ENCODE peak calls at places on chromosomes 16 and 17, in eight cellular contexts. One of them, this sample, is unnamed.

GRCh38 chr16:21023509-21024202 is 123.1 kb downstream of the LYRM1 start:
- DNase-seq in GM12891: no peak
- DNase-seq in stimulated activated CD4-positive, alpha-beta T cell treated with anti-CD3 and anti-CD28 coated beads, Interleukin-2, amount 100 ng/mL, for 48 hours: no peak
- DNase-seq in memory B cell: no peak
- DNase-seq in activated naive CD8-positive, alpha-beta T cell treated with anti-CD3 and anti-CD28 coated beads, Interleukin-2, amount 50 U/mL, for 16 hours: no peak
- DNase-seq in HFF-Myc: no peak
- DNase-seq in AG08396: no peak
- DNase-seq in colonic mucosa: peak
- DNase-seq in this sample: no peak

GRCh38 chr17:38735161-38735997 is 5.2 kb downstream of the CISD3 start:
- DNase-seq in GM12891: peak
- DNase-seq in stimulated activated CD4-positive, alpha-beta T cell treated with anti-CD3 and anti-CD28 coated beads, Interleukin-2, amount 100 ng/mL, for 48 hours: peak
- DNase-seq in memory B cell: peak
- DNase-seq in activated naive CD8-positive, alpha-beta T cell treated with anti-CD3 and anti-CD28 coated beads, Interleukin-2, amount 50 U/mL, for 16 hours: peak
- DNase-seq in HFF-Myc: no peak
- DNase-seq in AG08396: peak
- DNase-seq in colonic mucosa: peak
- DNase-seq in this sample: peak

GRCh38 chr17:949623-950338 is 29.8 kb downstream of the NXN start:
- DNase-seq in GM12891: no peak
- DNase-seq in stimulated activated CD4-positive, alpha-beta T cell treated with anti-CD3 and anti-CD28 coated beads, Interleukin-2, amount 100 ng/mL, for 48 hours: no peak
- DNase-seq in memory B cell: no peak
- DNase-seq in activated naive CD8-positive, alpha-beta T cell treated with anti-CD3 and anti-CD28 coated beads, Interleukin-2, amount 50 U/mL, for 16 hours: no peak
- DNase-seq in HFF-Myc: no peak
- DNase-seq in AG08396: no peak
- DNase-seq in colonic mucosa: no peak
- DNase-seq in this sample: no peak

GRCh38 chr16:27901956-27902355 is 161.6 kb downstream of the GSG1L start:
- DNase-seq in GM12891: no peak
- DNase-seq in stimulated activated CD4-positive, alpha-beta T cell treated with anti-CD3 and anti-CD28 coated beads, Interleukin-2, amount 100 ng/mL, for 48 hours: no peak
- DNase-seq in memory B cell: no peak
- DNase-seq in activated naive CD8-positive, alpha-beta T cell treated with anti-CD3 and anti-CD28 coated beads, Interleukin-2, amount 50 U/mL, for 16 hours: no peak
- DNase-seq in HFF-Myc: no peak
- DNase-seq in AG08396: no peak
- DNase-seq in colonic mucosa: no peak
- DNase-seq in this sample: no peak

GRCh38 chr16:29899516-29900101 is at the start of gene SEZ6L2:
- DNase-seq in GM12891: no peak
- DNase-seq in stimulated activated CD4-positive, alpha-beta T cell treated with anti-CD3 and anti-CD28 coated beads, Interleukin-2, amount 100 ng/mL, for 48 hours: peak
- DNase-seq in memory B cell: no peak
- DNase-seq in activated naive CD8-positive, alpha-beta T cell treated with anti-CD3 and anti-CD28 coated beads, Interleukin-2, amount 50 U/mL, for 16 hours: no peak
- DNase-seq in HFF-Myc: peak
- DNase-seq in AG08396: peak
- DNase-seq in colonic mucosa: peak
- DNase-seq in this sample: peak

GRCh38 chr17:48526986-48527741 is 3.6 kb downstream of the HOXB1 start:
- DNase-seq in GM12891: no peak
- DNase-seq in stimulated activated CD4-positive, alpha-beta T cell treated with anti-CD3 and anti-CD28 coated beads, Interleukin-2, amount 100 ng/mL, for 48 hours: no peak
- DNase-seq in memory B cell: no peak
- DNase-seq in activated naive CD8-positive, alpha-beta T cell treated with anti-CD3 and anti-CD28 coated beads, Interleukin-2, amount 50 U/mL, for 16 hours: no peak
- DNase-seq in HFF-Myc: no peak
- DNase-seq in AG08396: no peak
- DNase-seq in colonic mucosa: no peak
- DNase-seq in this sample: no peak

GRCh38 chr16:69934044-69934443 is 17.1 kb upstream of the CLEC18A start:
- DNase-seq in GM12891: no peak
- DNase-seq in stimulated activated CD4-positive, alpha-beta T cell treated with anti-CD3 and anti-CD28 coated beads, Interleukin-2, amount 100 ng/mL, for 48 hours: no peak
- DNase-seq in memory B cell: no peak
- DNase-seq in activated naive CD8-positive, alpha-beta T cell treated with anti-CD3 and anti-CD28 coated beads, Interleukin-2, amount 50 U/mL, for 16 hours: no peak
- DNase-seq in HFF-Myc: no peak
- DNase-seq in AG08396: peak
- DNase-seq in colonic mucosa: no peak
- DNase-seq in this sample: no peak

GRCh38 chr16:57470683-57471082 is 8.2 kb downstream of the POLR2C start:
- DNase-seq in GM12891: no peak
- DNase-seq in stimulated activated CD4-positive, alpha-beta T cell treated with anti-CD3 and anti-CD28 coated beads, Interleukin-2, amount 100 ng/mL, for 48 hours: no peak
- DNase-seq in memory B cell: no peak
- DNase-seq in activated naive CD8-positive, alpha-beta T cell treated with anti-CD3 and anti-CD28 coated beads, Interleukin-2, amount 50 U/mL, for 16 hours: no peak
- DNase-seq in HFF-Myc: no peak
- DNase-seq in AG08396: no peak
- DNase-seq in colonic mucosa: peak
- DNase-seq in this sample: no peak

GRCh38 chr17:38341035-38341721 is 2.6 kb downstream of the GPR179 start:
- DNase-seq in GM12891: no peak
- DNase-seq in stimulated activated CD4-positive, alpha-beta T cell treated with anti-CD3 and anti-CD28 coated beads, Interleukin-2, amount 100 ng/mL, for 48 hours: no peak
- DNase-seq in memory B cell: no peak
- DNase-seq in activated naive CD8-positive, alpha-beta T cell treated with anti-CD3 and anti-CD28 coated beads, Interleukin-2, amount 50 U/mL, for 16 hours: no peak
- DNase-seq in HFF-Myc: no peak
- DNase-seq in AG08396: peak
- DNase-seq in colonic mucosa: peak
- DNase-seq in this sample: no peak

GRCh38 chr17:78268960-78269892 is 37.8 kb downstream of the TMEM235 start:
- DNase-seq in GM12891: no peak
- DNase-seq in stimulated activated CD4-positive, alpha-beta T cell treated with anti-CD3 and anti-CD28 coated beads, Interleukin-2, amount 100 ng/mL, for 48 hours: no peak
- DNase-seq in memory B cell: no peak
- DNase-seq in activated naive CD8-positive, alpha-beta T cell treated with anti-CD3 and anti-CD28 coated beads, Interleukin-2, amount 50 U/mL, for 16 hours: no peak
- DNase-seq in HFF-Myc: no peak
- DNase-seq in AG08396: no peak
- DNase-seq in colonic mucosa: peak
- DNase-seq in this sample: no peak

GRCh38 chr17:82696916-82697807 is 1.3 kb downstream of the RAB40B start:
- DNase-seq in GM12891: no peak
- DNase-seq in stimulated activated CD4-positive, alpha-beta T cell treated with anti-CD3 and anti-CD28 coated beads, Interleukin-2, amount 100 ng/mL, for 48 hours: no peak
- DNase-seq in memory B cell: no peak
- DNase-seq in activated naive CD8-positive, alpha-beta T cell treated with anti-CD3 and anti-CD28 coated beads, Interleukin-2, amount 50 U/mL, for 16 hours: no peak
- DNase-seq in HFF-Myc: no peak
- DNase-seq in AG08396: peak
- DNase-seq in colonic mucosa: no peak
- DNase-seq in this sample: no peak

GRCh38 chr17:16911141-16911937 is 60.6 kb downstream of the TNFRSF13B start:
- DNase-seq in GM12891: no peak
- DNase-seq in stimulated activated CD4-positive, alpha-beta T cell treated with anti-CD3 and anti-CD28 coated beads, Interleukin-2, amount 100 ng/mL, for 48 hours: no peak
- DNase-seq in memory B cell: no peak
- DNase-seq in activated naive CD8-positive, alpha-beta T cell treated with anti-CD3 and anti-CD28 coated beads, Interleukin-2, amount 50 U/mL, for 16 hours: no peak
- DNase-seq in HFF-Myc: no peak
- DNase-seq in AG08396: no peak
- DNase-seq in colonic mucosa: peak
- DNase-seq in this sample: no peak

GRCh38 chr16:84223456-84223855 is 16.4 kb downstream of the KCNG4 start:
- DNase-seq in GM12891: no peak
- DNase-seq in stimulated activated CD4-positive, alpha-beta T cell treated with anti-CD3 and anti-CD28 coated beads, Interleukin-2, amount 100 ng/mL, for 48 hours: no peak
- DNase-seq in memory B cell: no peak
- DNase-seq in activated naive CD8-positive, alpha-beta T cell treated with anti-CD3 and anti-CD28 coated beads, Interleukin-2, amount 50 U/mL, for 16 hours: no peak
- DNase-seq in HFF-Myc: no peak
- DNase-seq in AG08396: no peak
- DNase-seq in colonic mucosa: no peak
- DNase-seq in this sample: no peak

GRCh38 chr17:42413464-42414040 is 9.5 kb downstream of the CAVIN1 start:
- DNase-seq in GM12891: no peak
- DNase-seq in stimulated activated CD4-positive, alpha-beta T cell treated with anti-CD3 and anti-CD28 coated beads, Interleukin-2, amount 100 ng/mL, for 48 hours: no peak
- DNase-seq in memory B cell: no peak
- DNase-seq in activated naive CD8-positive, alpha-beta T cell treated with anti-CD3 and anti-CD28 coated beads, Interleukin-2, amount 50 U/mL, for 16 hours: no peak
- DNase-seq in HFF-Myc: no peak
- DNase-seq in AG08396: no peak
- DNase-seq in colonic mucosa: no peak
- DNase-seq in this sample: no peak

GRCh38 chr17:48596735-48597491 is 3.3 kb upstream of the HOXB5 start:
- DNase-seq in GM12891: no peak
- DNase-seq in stimulated activated CD4-positive, alpha-beta T cell treated with anti-CD3 and anti-CD28 coated beads, Interleukin-2, amount 100 ng/mL, for 48 hours: no peak
- DNase-seq in memory B cell: no peak
- DNase-seq in activated naive CD8-positive, alpha-beta T cell treated with anti-CD3 and anti-CD28 coated beads, Interleukin-2, amount 50 U/mL, for 16 hours: no peak
- DNase-seq in HFF-Myc: no peak
- DNase-seq in AG08396: peak
- DNase-seq in colonic mucosa: no peak
- DNase-seq in this sample: no peak

GRCh38 chr17:77409282-77410161 is 268.8 kb downstream of the SEC14L1 start:
- DNase-seq in GM12891: no peak
- DNase-seq in stimulated activated CD4-positive, alpha-beta T cell treated with anti-CD3 and anti-CD28 coated beads, Interleukin-2, amount 100 ng/mL, for 48 hours: no peak
- DNase-seq in memory B cell: no peak
- DNase-seq in activated naive CD8-positive, alpha-beta T cell treated with anti-CD3 and anti-CD28 coated beads, Interleukin-2, amount 50 U/mL, for 16 hours: no peak
- DNase-seq in HFF-Myc: peak
- DNase-seq in AG08396: peak
- DNase-seq in colonic mucosa: peak
- DNase-seq in this sample: peak

GRCh38 chr16:89322381-89323119 is 105.0 kb downstream of the ZNF778 start:
- DNase-seq in GM12891: no peak
- DNase-seq in stimulated activated CD4-positive, alpha-beta T cell treated with anti-CD3 and anti-CD28 coated beads, Interleukin-2, amount 100 ng/mL, for 48 hours: no peak
- DNase-seq in memory B cell: no peak
- DNase-seq in activated naive CD8-positive, alpha-beta T cell treated with anti-CD3 and anti-CD28 coated beads, Interleukin-2, amount 50 U/mL, for 16 hours: no peak
- DNase-seq in HFF-Myc: no peak
- DNase-seq in AG08396: peak
- DNase-seq in colonic mucosa: no peak
- DNase-seq in this sample: no peak

GRCh38 chr16:3254309-3254708 is 2.1 kb downstream of the MEFV start:
- DNase-seq in GM12891: no peak
- DNase-seq in stimulated activated CD4-positive, alpha-beta T cell treated with anti-CD3 and anti-CD28 coated beads, Interleukin-2, amount 100 ng/mL, for 48 hours: no peak
- DNase-seq in memory B cell: no peak
- DNase-seq in activated naive CD8-positive, alpha-beta T cell treated with anti-CD3 and anti-CD28 coated beads, Interleukin-2, amount 50 U/mL, for 16 hours: no peak
- DNase-seq in HFF-Myc: no peak
- DNase-seq in AG08396: no peak
- DNase-seq in colonic mucosa: no peak
- DNase-seq in this sample: no peak

GRCh38 chr17:66364508-66365203 is 62.2 kb downstream of the PRKCA start:
- DNase-seq in GM12891: no peak
- DNase-seq in stimulated activated CD4-positive, alpha-beta T cell treated with anti-CD3 and anti-CD28 coated beads, Interleukin-2, amount 100 ng/mL, for 48 hours: no peak
- DNase-seq in memory B cell: no peak
- DNase-seq in activated naive CD8-positive, alpha-beta T cell treated with anti-CD3 and anti-CD28 coated beads, Interleukin-2, amount 50 U/mL, for 16 hours: no peak
- DNase-seq in HFF-Myc: no peak
- DNase-seq in AG08396: no peak
- DNase-seq in colonic mucosa: no peak
- DNase-seq in this sample: no peak

GRCh38 chr16:86044881-86045600 is 146.1 kb downstream of the IRF8 start:
- DNase-seq in GM12891: no peak
- DNase-seq in stimulated activated CD4-positive, alpha-beta T cell treated with anti-CD3 and anti-CD28 coated beads, Interleukin-2, amount 100 ng/mL, for 48 hours: no peak
- DNase-seq in memory B cell: no peak
- DNase-seq in activated naive CD8-positive, alpha-beta T cell treated with anti-CD3 and anti-CD28 coated beads, Interleukin-2, amount 50 U/mL, for 16 hours: peak
- DNase-seq in HFF-Myc: no peak
- DNase-seq in AG08396: no peak
- DNase-seq in colonic mucosa: peak
- DNase-seq in this sample: no peak

GRCh38 chr17:40432864-40433528 is 10.3 kb upstream of the IGFBP4 start:
- DNase-seq in GM12891: no peak
- DNase-seq in stimulated activated CD4-positive, alpha-beta T cell treated with anti-CD3 and anti-CD28 coated beads, Interleukin-2, amount 100 ng/mL, for 48 hours: no peak
- DNase-seq in memory B cell: no peak
- DNase-seq in activated naive CD8-positive, alpha-beta T cell treated with anti-CD3 and anti-CD28 coated beads, Interleukin-2, amount 50 U/mL, for 16 hours: no peak
- DNase-seq in HFF-Myc: no peak
- DNase-seq in AG08396: no peak
- DNase-seq in colonic mucosa: no peak
- DNase-seq in this sample: no peak

GRCh38 chr16:89823087-89823823 is 5.0 kb upstream of the SPIRE2 start:
- DNase-seq in GM12891: no peak
- DNase-seq in stimulated activated CD4-positive, alpha-beta T cell treated with anti-CD3 and anti-CD28 coated beads, Interleukin-2, amount 100 ng/mL, for 48 hours: no peak
- DNase-seq in memory B cell: no peak
- DNase-seq in activated naive CD8-positive, alpha-beta T cell treated with anti-CD3 and anti-CD28 coated beads, Interleukin-2, amount 50 U/mL, for 16 hours: no peak
- DNase-seq in HFF-Myc: no peak
- DNase-seq in AG08396: no peak
- DNase-seq in colonic mucosa: no peak
- DNase-seq in this sample: no peak

GRCh38 chr17:56676807-56677206 is 83.3 kb downstream of the NOG start:
- DNase-seq in GM12891: no peak
- DNase-seq in stimulated activated CD4-positive, alpha-beta T cell treated with anti-CD3 and anti-CD28 coated beads, Interleukin-2, amount 100 ng/mL, for 48 hours: no peak
- DNase-seq in memory B cell: no peak
- DNase-seq in activated naive CD8-positive, alpha-beta T cell treated with anti-CD3 and anti-CD28 coated beads, Interleukin-2, amount 50 U/mL, for 16 hours: no peak
- DNase-seq in HFF-Myc: no peak
- DNase-seq in AG08396: no peak
- DNase-seq in colonic mucosa: no peak
- DNase-seq in this sample: no peak

This sample was measured in RWPE1.